ENCODE peak calls at places on chromosomes 4 and X, in four cellular contexts. M is CD8-positive, alpha-beta memory T cell; K is tibial artery; G is astrocyte. J is an unnamed sample.

GRCh38 chr4:85474356-85474755 is 594 bp upstream of the ARHGAP24 start:
- DNase-seq in M (no peak), G (no peak), K (no peak), J (no peak)

GRCh38 chrX:110442631-110443030 is 84.0 kb downstream of the RTL9 start:
- DNase-seq in K (no peak), M (no peak), G (peak; percentile 14), J (no peak)

GRCh38 chrX:136176399-136176825 is 29.1 kb downstream of the FHL1 start:
- DNase-seq in G (peak; percentile 87), K (peak; percentile 74), M (no peak), J (no peak)

GRCh38 chr4:36226430-36227227 is 17.7 kb downstream of the ARAP2 start:
- DNase-seq in K (no peak), M (no peak), G (no peak), J (no peak)

GRCh38 chr4:156422576-156422975 is 468.9 kb upstream of the CTSO start:
- DNase-seq in G (no peak), M (no peak), K (no peak), J (no peak)

GRCh38 chr4:81723927-81724587 is 252.3 kb upstream of the RASGEF1B start:
- DNase-seq in K (no peak), G (no peak), M (no peak), J (no peak)

GRCh38 chr4:12924253-12924652 is 559.9 kb downstream of the RAB28 start:
- DNase-seq in K (no peak), M (no peak), G (no peak), J (no peak)

GRCh38 chrX:23331701-23332100 is 2.9 kb upstream of the PTCHD1 start:
- DNase-seq in M (no peak), K (no peak), G (no peak), J (no peak)

GRCh38 chr4:160347197-160347596 is 1244.3 kb downstream of the RAPGEF2 start:
- DNase-seq in M (no peak), G (no peak), K (no peak), J (no peak)

GRCh38 chr4:109985993-109986640 is 73.4 kb downstream of the EGF start:
- DNase-seq in M (no peak), G (peak; percentile 8), K (no peak), J (no peak)

GRCh38 chr4:150005537-150005936 is 72.7 kb upstream of the DCLK2 start:
- DNase-seq in M (no peak), G (no peak), K (no peak), J (no peak)

GRCh38 chr4:13892739-13893105 is 265.2 kb upstream of the BOD1L1 start:
- DNase-seq in K (no peak), M (no peak), G (peak; percentile 68), J (no peak)

GRCh38 chrX:55357236-55357635 is 92.5 kb upstream of the PAGE3 start:
- DNase-seq in K (no peak), M (no peak), G (no peak), J (no peak)

GRCh38 chrX:15336023-15336413 is 695 bp upstream of the PIGA start:
- DNase-seq in M (peak; percentile 59), K (no peak), G (peak; percentile 68), J (peak; percentile 67)

GRCh38 chr4:147019061-147019460 is 73.4 kb upstream of the TTC29 start:
- DNase-seq in G (peak; percentile 20), M (peak; percentile 6), K (peak; percentile 74), J (peak; percentile 5)

GRCh38 chr4:110621839-110622751 is 782 bp downstream of the PITX2 start:
- DNase-seq in M (no peak), G (no peak), K (no peak), J (no peak)

GRCh38 chrX:78333521-78333920 is 6.1 kb upstream of the CYSLTR1 start:
- DNase-seq in K (no peak), M (no peak), G (no peak), J (no peak)

GRCh38 chr4:152468408-152468807 is 67.5 kb downstream of the FBXW7 start:
- DNase-seq in M (no peak), G (no peak), K (no peak), J (no peak)

GRCh38 chr4:41369680-41370079 is 113.0 kb downstream of the UCHL1 start:
- DNase-seq in G (peak; percentile 22), M (no peak), K (peak; percentile 93), J (peak; percentile 41)

GRCh38 chr4:154367659-154368058 is 123.9 kb downstream of the DCHS2 start:
- DNase-seq in G (no peak), K (no peak), M (no peak), J (no peak)

GRCh38 chr4:85807247-85807915 is 332.4 kb downstream of the ARHGAP24 start:
- DNase-seq in G (peak; percentile 80), K (peak; percentile 74), M (no peak), J (no peak)

GRCh38 chr4:30950737-30951136 is 230.6 kb downstream of the PCDH7 start:
- DNase-seq in M (no peak), K (no peak), G (no peak), J (peak; percentile 98)

GRCh38 chrX:83847339-83847738 is 13.6 kb upstream of the CYLC1 start:
- DNase-seq in G (no peak), K (no peak), M (no peak), J (no peak)

GRCh38 chrX:107826286-107827136 is 845 bp downstream of the MID2 start:
- DNase-seq in M (peak; percentile 9), K (peak; percentile 63), G (peak; percentile 41), J (no peak)

GRCh38 chrX:13023526-13024469 is 20.6 kb downstream of the FAM9C start:
- DNase-seq in K (no peak), G (no peak), M (no peak), J (no peak)

GRCh38 chr4:178356725-178357124 is 914.5 kb upstream of the AGA start:
- DNase-seq in M (no peak), G (no peak), K (no peak), J (no peak)

GRCh38 chr4:169791527-169792156 is 33.9 kb upstream of the HPF1 start:
- DNase-seq in G (peak; percentile 50), K (no peak), M (no peak), J (no peak)

GRCh38 chrX:6985537-6985936 is 162.0 kb upstream of the STS start:
- DNase-seq in K (no peak), M (no peak), G (no peak), J (no peak)

GRCh38 chr4:106614446-106614845 is 245.9 kb upstream of the GIMD1 start:
- DNase-seq in G (peak; percentile 24), K (no peak), M (no peak), J (no peak)

GRCh38 chr4:183889190-183889589 is 15.9 kb upstream of the STOX2 start:
- DNase-seq in G (no peak), K (no peak), M (no peak), J (no peak)
- H3K27ac ChIP-seq in G (no peak overlapping the region), K (no peak overlapping the region), M (no peak overlapping the region), J (no peak overlapping the region)

GRCh38 chr4:108051343-108051742 is 61.7 kb downstream of the HADH start:
- DNase-seq in K (no peak), G (no peak), M (no peak), J (no peak)
- H3K27ac ChIP-seq in K (no peak overlapping the region), G (no peak overlapping the region), M (no peak overlapping the region), J (no peak overlapping the region)

GRCh38 chr4:93947318-93947717 is 118.8 kb downstream of the ATOH1 start:
- DNase-seq in M (no peak), K (no peak), G (no peak), J (no peak)
- H3K27ac ChIP-seq in M (no peak overlapping the region), K (no peak overlapping the region), G (no peak overlapping the region), J (no peak overlapping the region)

GRCh38 chr4:88477229-88477860 is 20.4 kb downstream of the HERC5 start:
- DNase-seq in K (no peak), G (no peak), M (no peak), J (no peak)

GRCh38 chr4:88481557-88481956 is 24.6 kb downstream of the HERC5 start:
- DNase-seq in K (no peak), M (no peak), G (no peak), J (no peak)

GRCh38 chr4:88478247-88478646 is 21.3 kb downstream of the HERC5 start:
- DNase-seq in M (no peak), G (no peak), K (no peak), J (no peak)
- H3K27ac ChIP-seq in M (no peak overlapping the region), G (no peak overlapping the region), K (no peak overlapping the region), J (no peak overlapping the region)

DNA sequence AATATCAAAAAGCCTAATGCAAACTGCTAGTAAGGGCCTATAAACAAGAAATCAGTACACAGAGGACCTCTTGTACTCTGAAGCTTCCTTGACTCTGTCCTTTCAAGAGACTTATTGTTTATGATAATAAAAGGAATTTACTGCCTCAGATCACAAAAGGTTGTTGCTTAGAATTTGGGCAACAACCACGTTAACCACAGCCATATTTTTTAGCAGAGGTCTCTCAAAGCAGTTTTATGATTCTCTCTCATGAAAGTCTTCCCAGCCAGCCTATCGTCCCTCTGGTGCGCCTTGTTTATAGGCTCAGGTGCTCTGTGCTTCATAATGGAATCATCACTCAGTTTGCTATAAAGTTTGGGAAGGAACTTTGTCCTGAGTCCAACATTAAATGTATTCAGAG is 270.6 kb downstream of the RCHY1 start:
- DNase-seq in G (no peak), M (no peak), K (no peak), J (no peak)
- H3K27ac ChIP-seq in G (no peak overlapping the region), M (no peak overlapping the region), K (no peak overlapping the region), J (no peak overlapping the region)

GRCh38 chr4:121551881-121552280 is 144.9 kb downstream of the ANXA5 start:
- DNase-seq in G (no peak), M (no peak), K (no peak), J (no peak)

GRCh38 chr4:121551271-121551670 is 145.5 kb downstream of the ANXA5 start:
- DNase-seq in M (no peak), G (no peak), K (no peak), J (no peak)

GRCh38 chr4:121555315-121556107 is 141.3 kb downstream of the ANXA5 start:
- DNase-seq in M (no peak), K (no peak), G (no peak), J (no peak)

GRCh38 chr4:121554377-121554776 is 142.4 kb downstream of the ANXA5 start:
- DNase-seq in G (no peak), M (no peak), K (no peak), J (no peak)
- H3K27ac ChIP-seq in G (no peak overlapping the region), M (no peak overlapping the region), K (no peak overlapping the region), J (no peak overlapping the region)

GRCh38 chr4:113689394-113689793 is 72.1 kb downstream of the CAMK2D start:
- DNase-seq in M (no peak), G (no peak), K (no peak), J (no peak)

GRCh38 chr4:113686950-113687718 is 74.4 kb downstream of the CAMK2D start:
- DNase-seq in K (no peak), M (no peak), G (peak; percentile 88), J (no peak)

GRCh38 chr4:113683143-113683542 is 78.4 kb downstream of the CAMK2D start:
- DNase-seq in K (no peak), M (peak; percentile 32), G (no peak), J (no peak)

GRCh38 chr4:113682730-113683129 is 78.8 kb downstream of the CAMK2D start:
- DNase-seq in G (peak; percentile 66), K (no peak), M (no peak), J (peak; percentile 14)

GRCh38 chr4:113684534-113685091 is 76.9 kb downstream of the CAMK2D start:
- DNase-seq in G (peak; percentile 67), M (no peak), K (peak; percentile 86), J (no peak)
- H3K27ac ChIP-seq in G (peak overlapping the region; percentile 27), M (no peak overlapping the region), K (peak overlapping the region; percentile 54), J (no peak overlapping the region)